ENCODE peak calls at places on chromosomes 5 and 9, in eight cellular contexts. One of them, this sample, is unnamed.

GRCh38 chr5:5424736-5425135 is 2.3 kb downstream of the ICE1 start:
- DNase-seq in activated CD4-positive, alpha-beta T cell treated with anti-CD3 and anti-CD28 coated beads, Interleukin-2, amount 50 U/mL, for 1 hour: no peak
- DNase-seq in midbrain: no peak
- DNase-seq in endothelial cell: no peak
- DNase-seq in NCI-H69: no peak
- DNase-seq in tibial artery: no peak
- DNase-seq in HEK293T: no peak
- DNase-seq in head of caudate nucleus: no peak
- DNase-seq in this sample: peak

GRCh38 chr5:69167488-69167845 is 517 bp downstream of the CCNB1 start:
- DNase-seq in activated CD4-positive, alpha-beta T cell treated with anti-CD3 and anti-CD28 coated beads, Interleukin-2, amount 50 U/mL, for 1 hour: no peak
- DNase-seq in midbrain: no peak
- DNase-seq in endothelial cell: peak
- DNase-seq in NCI-H69: peak
- DNase-seq in tibial artery: no peak
- DNase-seq in HEK293T: peak
- DNase-seq in head of caudate nucleus: no peak
- DNase-seq in this sample: no peak

GRCh38 chr9:92035687-92036410 is 79.4 kb downstream of the SPTLC1 start:
- DNase-seq in activated CD4-positive, alpha-beta T cell treated with anti-CD3 and anti-CD28 coated beads, Interleukin-2, amount 50 U/mL, for 1 hour: no peak
- DNase-seq in midbrain: no peak
- DNase-seq in endothelial cell: no peak
- DNase-seq in NCI-H69: no peak
- DNase-seq in tibial artery: no peak
- DNase-seq in HEK293T: no peak
- DNase-seq in head of caudate nucleus: no peak
- DNase-seq in this sample: no peak

GRCh38 chr5:55225346-55225745 is 1.8 kb downstream of the MCIDAS start:
- DNase-seq in activated CD4-positive, alpha-beta T cell treated with anti-CD3 and anti-CD28 coated beads, Interleukin-2, amount 50 U/mL, for 1 hour: no peak
- DNase-seq in midbrain: no peak
- DNase-seq in endothelial cell: no peak
- DNase-seq in NCI-H69: no peak
- DNase-seq in tibial artery: no peak
- DNase-seq in HEK293T: no peak
- DNase-seq in head of caudate nucleus: no peak
- DNase-seq in this sample: no peak

GRCh38 chr9:77403244-77403643 is 225.9 kb downstream of the VPS13A start:
- DNase-seq in activated CD4-positive, alpha-beta T cell treated with anti-CD3 and anti-CD28 coated beads, Interleukin-2, amount 50 U/mL, for 1 hour: no peak
- DNase-seq in midbrain: no peak
- DNase-seq in endothelial cell: no peak
- DNase-seq in NCI-H69: no peak
- DNase-seq in tibial artery: no peak
- DNase-seq in HEK293T: no peak
- DNase-seq in head of caudate nucleus: no peak
- DNase-seq in this sample: no peak

GRCh38 chr5:100647461-100648230 is 112.5 kb downstream of the FAM174A start:
- DNase-seq in activated CD4-positive, alpha-beta T cell treated with anti-CD3 and anti-CD28 coated beads, Interleukin-2, amount 50 U/mL, for 1 hour: peak
- DNase-seq in midbrain: no peak
- DNase-seq in endothelial cell: no peak
- DNase-seq in NCI-H69: peak
- DNase-seq in tibial artery: no peak
- DNase-seq in HEK293T: peak
- DNase-seq in head of caudate nucleus: peak
- DNase-seq in this sample: peak

GRCh38 chr5:86679529-86679928 is 61.8 kb downstream of the COX7C start:
- DNase-seq in activated CD4-positive, alpha-beta T cell treated with anti-CD3 and anti-CD28 coated beads, Interleukin-2, amount 50 U/mL, for 1 hour: no peak
- DNase-seq in midbrain: peak
- DNase-seq in endothelial cell: no peak
- DNase-seq in NCI-H69: peak
- DNase-seq in tibial artery: peak
- DNase-seq in HEK293T: peak
- DNase-seq in head of caudate nucleus: no peak
- DNase-seq in this sample: peak

GRCh38 chr5:116575635-116576042 is 1.0 kb upstream of the SEMA6A start:
- DNase-seq in activated CD4-positive, alpha-beta T cell treated with anti-CD3 and anti-CD28 coated beads, Interleukin-2, amount 50 U/mL, for 1 hour: no peak
- DNase-seq in midbrain: no peak
- DNase-seq in endothelial cell: peak
- DNase-seq in NCI-H69: no peak
- DNase-seq in tibial artery: peak
- DNase-seq in HEK293T: no peak
- DNase-seq in head of caudate nucleus: no peak
- DNase-seq in this sample: peak

GRCh38 chr5:116343961-116344360 is 230.7 kb downstream of the SEMA6A start:
- DNase-seq in activated CD4-positive, alpha-beta T cell treated with anti-CD3 and anti-CD28 coated beads, Interleukin-2, amount 50 U/mL, for 1 hour: no peak
- DNase-seq in midbrain: no peak
- DNase-seq in endothelial cell: peak
- DNase-seq in NCI-H69: peak
- DNase-seq in tibial artery: no peak
- DNase-seq in HEK293T: no peak
- DNase-seq in head of caudate nucleus: no peak
- DNase-seq in this sample: no peak

GRCh38 chr9:122379340-122379739 is 8.5 kb downstream of the PTGS1 start:
- DNase-seq in activated CD4-positive, alpha-beta T cell treated with anti-CD3 and anti-CD28 coated beads, Interleukin-2, amount 50 U/mL, for 1 hour: no peak
- DNase-seq in midbrain: no peak
- DNase-seq in endothelial cell: no peak
- DNase-seq in NCI-H69: peak
- DNase-seq in tibial artery: no peak
- DNase-seq in HEK293T: no peak
- DNase-seq in head of caudate nucleus: no peak
- DNase-seq in this sample: no peak

GRCh38 chr9:77602852-77603251 is 45.3 kb downstream of the GNA14 start:
- DNase-seq in activated CD4-positive, alpha-beta T cell treated with anti-CD3 and anti-CD28 coated beads, Interleukin-2, amount 50 U/mL, for 1 hour: no peak
- DNase-seq in midbrain: no peak
- DNase-seq in endothelial cell: no peak
- DNase-seq in NCI-H69: no peak
- DNase-seq in tibial artery: no peak
- DNase-seq in HEK293T: no peak
- DNase-seq in head of caudate nucleus: no peak
- DNase-seq in this sample: no peak

GRCh38 chr5:166962470-166962869 is 1329.0 kb upstream of the WWC1 start:
- DNase-seq in activated CD4-positive, alpha-beta T cell treated with anti-CD3 and anti-CD28 coated beads, Interleukin-2, amount 50 U/mL, for 1 hour: no peak
- DNase-seq in midbrain: no peak
- DNase-seq in endothelial cell: no peak
- DNase-seq in NCI-H69: no peak
- DNase-seq in tibial artery: no peak
- DNase-seq in HEK293T: no peak
- DNase-seq in head of caudate nucleus: no peak
- DNase-seq in this sample: peak

GRCh38 chr5:6105350-6105749 is 273.0 kb downstream of the MED10 start:
- DNase-seq in activated CD4-positive, alpha-beta T cell treated with anti-CD3 and anti-CD28 coated beads, Interleukin-2, amount 50 U/mL, for 1 hour: no peak
- DNase-seq in midbrain: no peak
- DNase-seq in endothelial cell: no peak
- DNase-seq in NCI-H69: no peak
- DNase-seq in tibial artery: no peak
- DNase-seq in HEK293T: no peak
- DNase-seq in head of caudate nucleus: no peak
- DNase-seq in this sample: no peak

GRCh38 chr9:38227656-38228055 is 158.6 kb upstream of the SHB start:
- DNase-seq in activated CD4-positive, alpha-beta T cell treated with anti-CD3 and anti-CD28 coated beads, Interleukin-2, amount 50 U/mL, for 1 hour: no peak
- DNase-seq in midbrain: no peak
- DNase-seq in endothelial cell: no peak
- DNase-seq in NCI-H69: peak
- DNase-seq in tibial artery: no peak
- DNase-seq in HEK293T: no peak
- DNase-seq in head of caudate nucleus: no peak
- DNase-seq in this sample: peak

GRCh38 chr9:91193658-91194391 is 167.9 kb downstream of the AUH start:
- DNase-seq in activated CD4-positive, alpha-beta T cell treated with anti-CD3 and anti-CD28 coated beads, Interleukin-2, amount 50 U/mL, for 1 hour: peak
- DNase-seq in midbrain: peak
- DNase-seq in endothelial cell: peak
- DNase-seq in NCI-H69: peak
- DNase-seq in tibial artery: peak
- DNase-seq in HEK293T: peak
- DNase-seq in head of caudate nucleus: peak
- DNase-seq in this sample: peak

GRCh38 chr9:91898451-91899433 is 51.3 kb downstream of the ROR2 start:
- DNase-seq in activated CD4-positive, alpha-beta T cell treated with anti-CD3 and anti-CD28 coated beads, Interleukin-2, amount 50 U/mL, for 1 hour: no peak
- DNase-seq in midbrain: no peak
- DNase-seq in endothelial cell: peak
- DNase-seq in NCI-H69: peak
- DNase-seq in tibial artery: no peak
- DNase-seq in HEK293T: no peak
- DNase-seq in head of caudate nucleus: no peak
- DNase-seq in this sample: no peak

GRCh38 chr9:130195638-130196037 is 23.4 kb downstream of the NCS1 start:
- DNase-seq in activated CD4-positive, alpha-beta T cell treated with anti-CD3 and anti-CD28 coated beads, Interleukin-2, amount 50 U/mL, for 1 hour: no peak
- DNase-seq in midbrain: no peak
- DNase-seq in endothelial cell: no peak
- DNase-seq in NCI-H69: no peak
- DNase-seq in tibial artery: no peak
- DNase-seq in HEK293T: no peak
- DNase-seq in head of caudate nucleus: no peak
- DNase-seq in this sample: no peak

GRCh38 chr5:128782446-128782845 is 182.8 kb upstream of the SLC27A6 start:
- DNase-seq in activated CD4-positive, alpha-beta T cell treated with anti-CD3 and anti-CD28 coated beads, Interleukin-2, amount 50 U/mL, for 1 hour: no peak
- DNase-seq in midbrain: peak
- DNase-seq in endothelial cell: no peak
- DNase-seq in NCI-H69: peak
- DNase-seq in tibial artery: peak
- DNase-seq in HEK293T: no peak
- DNase-seq in head of caudate nucleus: peak
- DNase-seq in this sample: peak

This sample was measured in astrocyte of the hippocampus.